ENCODE peak calls at places on chromosomes 5 and 9, in six cellular contexts. I, G, X, T, E and B are unnamed samples.
A peak's percentile ranks its signal among the peaks of the same experiment; 100 is the strongest.

GRCh38 chr5:141585594-141585993 is 33.2 kb downstream of the DIAPH1 start:
- DNase-seq in G (no peak), E (no peak), T (no peak), I (no peak), X (no peak), B (no peak)

GRCh38 chr9:105921057-105921721 is 226.8 kb downstream of the TMEM38B start:
- DNase-seq in I (no peak), X (no peak), E (no peak), G (no peak), T (no peak), B (no peak)

GRCh38 chr9:125133403-125134316 is 9.7 kb downstream of the SCAI start:
- DNase-seq in G (no peak), I (no peak), X (no peak), T (no peak), E (no peak), B (no peak)

GRCh38 chr5:14739538-14739937 is 75.0 kb downstream of the OTULIN start:
- DNase-seq in G (no peak), I (no peak), T (no peak), E (no peak), X (no peak), B (no peak)

GRCh38 chr5:669111-669841 is 23.9 kb downstream of the TPPP start:
- DNase-seq in X (no peak), G (no peak), T (no peak), E (no peak), I (peak; percentile 66), B (peak; percentile 62)

GRCh38 chr9:81224166-81224858 is 465.0 kb downstream of the TLE1 start:
- DNase-seq in T (no peak), G (no peak), E (no peak), I (no peak), X (no peak), B (no peak)

GRCh38 chr9:100489836-100490235 is 16.9 kb downstream of the TMEFF1 start:
- DNase-seq in X (no peak), G (no peak), E (no peak), T (no peak), I (no peak), B (no peak)

GRCh38 chr9:112174965-112175795 is at the start of gene SUSD1:
- DNase-seq in E (peak; percentile 25), G (peak; percentile 72), X (peak; percentile 54), T (no peak), I (peak; percentile 36), B (no peak)

GRCh38 chr5:151022511-151023018 is 2.2 kb downstream of the GPX3 start:
- DNase-seq in X (no peak), G (no peak), I (no peak), E (no peak), T (no peak), B (peak; percentile 90)

GRCh38 chr5:127256886-127257597 is 33.6 kb upstream of the MEGF10 start:
- DNase-seq in X (no peak), T (no peak), I (no peak), G (no peak), E (no peak), B (no peak)

GRCh38 chr5:122738088-122738487 is 36.8 kb upstream of the SNX2 start:
- DNase-seq in G (no peak), X (no peak), I (no peak), T (no peak), E (no peak), B (no peak)

GRCh38 chr9:115292584-115293271 is 174.8 kb upstream of the TNC start:
- DNase-seq in I (no peak), X (no peak), E (no peak), T (no peak), G (no peak), B (no peak)

GRCh38 chr9:21096172-21096900 is 18.6 kb upstream of the IFNB1 start:
- DNase-seq in I (no peak), X (no peak), G (no peak), E (no peak), T (peak; percentile 33), B (no peak)

GRCh38 chr5:112479418-112479817 is 60.3 kb upstream of the EPB41L4A start:
- DNase-seq in G (no peak), T (peak; percentile 3), I (no peak), X (no peak), E (no peak), B (no peak)

GRCh38 chr9:16318516-16319060 is 551.9 kb downstream of the BNC2 start:
- DNase-seq in X (no peak), G (no peak), I (no peak), E (no peak), T (no peak), B (no peak)

GRCh38 chr5:175690586-175690985 is 32.7 kb downstream of the HRH2 start:
- DNase-seq in X (no peak), E (no peak), T (no peak), G (no peak), I (no peak), B (no peak)

GRCh38 chr9:98442114-98442513 is 186.7 kb upstream of the TBC1D2 start:
- DNase-seq in G (no peak), T (no peak), X (no peak), I (no peak), E (no peak), B (no peak)

GRCh38 chr9:38309324-38310195 is 82.9 kb upstream of the ALDH1B1 start:
- DNase-seq in T (no peak), X (no peak), I (no peak), E (no peak), G (no peak), B (no peak)

GRCh38 chr5:80622756-80623155 is 31.7 kb upstream of the MSH3 start:
- DNase-seq in E (no peak), G (no peak), T (no peak), X (no peak), I (no peak), B (no peak)

GRCh38 chr5:95009812-95010211 is 275.1 kb downstream of the MCTP1 start:
- DNase-seq in X (no peak), G (no peak), E (no peak), T (no peak), I (no peak), B (no peak)

GRCh38 chr5:81195334-81195929 is 37.7 kb upstream of the CKMT2 start:
- DNase-seq in X (no peak), G (no peak), T (no peak), I (no peak), E (no peak), B (no peak)

GRCh38 chr9:70012569-70012968 is 31.1 kb upstream of the MAMDC2 start:
- DNase-seq in X (no peak), G (no peak), E (no peak), I (no peak), T (no peak), B (no peak)

GRCh38 chr9:77883846-77884771 is 147.5 kb downstream of the GNAQ start:
- DNase-seq in I (no peak), E (no peak), X (no peak), G (no peak), T (no peak), B (no peak)

GRCh38 chr5:180611140-180611850 is 20.0 kb upstream of the SCGB3A1 start:
- DNase-seq in E (no peak), G (no peak), I (no peak), T (no peak), X (no peak), B (no peak)

GRCh38 chr5:3642231-3642630 is 46.6 kb downstream of the IRX1 start:
- DNase-seq in I (no peak), G (no peak), E (no peak), T (no peak), X (no peak), B (no peak)

GRCh38 chr9:129289131-129289731 is 111.2 kb upstream of the IER5L start:
- DNase-seq in X (peak; percentile 35), G (peak; percentile 42), T (no peak), E (no peak), I (peak; percentile 21), B (peak; percentile 17)

GRCh38 chr5:169142264-169142970 is 158.5 kb downstream of the SLIT3 start:
- DNase-seq in G (no peak), X (peak; percentile 65), I (peak; percentile 84), E (no peak), T (no peak), B (peak; percentile 80)

GRCh38 chr5:32754251-32754650 is 43.1 kb downstream of the NPR3 start:
- DNase-seq in G (no peak), X (no peak), T (no peak), E (no peak), I (no peak), B (no peak)

GRCh38 chr5:10031817-10032216 is 217.9 kb downstream of the ATPSCKMT start:
- DNase-seq in E (no peak), X (no peak), I (no peak), T (no peak), G (no peak), B (no peak)

GRCh38 chr5:10034008-10034407 is 215.7 kb downstream of the ATPSCKMT start:
- DNase-seq in E (no peak), X (no peak), G (no peak), I (no peak), T (no peak), B (no peak)

GRCh38 chr5:10036136-10036535 is 213.6 kb downstream of the ATPSCKMT start:
- DNase-seq in G (no peak), I (no peak), X (no peak), T (no peak), E (no peak), B (no peak)

GRCh38 chr5:10030219-10030831 is 219.4 kb downstream of the ATPSCKMT start:
- DNase-seq in T (no peak), E (peak; percentile 7), X (no peak), I (no peak), G (no peak), B (no peak)
- H3K27ac ChIP-seq in T (no peak overlapping the region), E (no peak overlapping the region), X (no peak overlapping the region), I (no peak overlapping the region), G (no peak overlapping the region), B (no peak overlapping the region)

GRCh38 chr5:135039526-135040296 is 5.7 kb upstream of the PITX1 start:
- DNase-seq in G (no peak), I (no peak), X (no peak), E (no peak), T (no peak), B (no peak)

GRCh38 chr5:135042595-135042994 is 8.6 kb upstream of the PITX1 start:
- DNase-seq in E (no peak), I (no peak), G (no peak), X (no peak), T (no peak), B (no peak)

GRCh38 chr5:135041726-135042125 is 7.7 kb upstream of the PITX1 start:
- DNase-seq in E (no peak), I (no peak), G (no peak), X (no peak), T (no peak), B (no peak)

GRCh38 chr5:135040331-135041144 is 6.5 kb upstream of the PITX1 start:
- DNase-seq in G (no peak), E (no peak), T (no peak), I (no peak), X (no peak), B (no peak)

GRCh38 chr5:135041145-135041587 is 7.1 kb upstream of the PITX1 start:
- DNase-seq in E (no peak), G (no peak), T (no peak), X (no peak), I (no peak), B (no peak)
- H3K4me3 ChIP-seq in E (no peak overlapping the region), G (no peak overlapping the region), T (no peak overlapping the region), X (no peak overlapping the region), I (no peak overlapping the region), B (no peak overlapping the region)

GRCh38 chr5:179549973-179550510 is 312 bp upstream of the RUFY1 start:
- DNase-seq in I (no peak), E (peak; percentile 78), T (no peak), G (no peak), X (no peak), B (peak; percentile 62)
- TF ChIP-seq CTCF in I (no peak), E (no peak), T (peak; percentile 6), G (no peak), X (no peak), B (no peak)

GRCh38 chr9:114169940-114170791 is 14.8 kb downstream of the COL27A1 start:
- DNase-seq in I (peak; percentile 41), X (no peak), T (no peak), G (no peak), E (no peak), B (no peak)
- H3K27ac ChIP-seq in I (no peak overlapping the region), X (peak overlapping the region; percentile 15), T (no peak overlapping the region), G (no peak overlapping the region), E (no peak overlapping the region), B (peak overlapping the region; percentile 59)